ENCODE peak calls at places on chromosome 11, in six cellular contexts. M is Peyer's patch, H is astrocyte of the spinal cord, P is thoracic aorta, K is AG04449, U is fibroblast of mammary gland. R is an unnamed sample.

GRCh38 chr11:67178421-67178820 is 59.4 kb downstream of the KDM2A start:
- DNase-seq in H (no peak), K (no peak), M (no peak), U (no peak), P (no peak), R (no peak)

GRCh38 chr11:77113382-77114088 is 10.9 kb downstream of the OMP start:
- DNase-seq in M (no peak), K (no peak), U (peak), P (no peak), H (peak), R (no peak)

GRCh38 chr11:104333977-104334376 is 170.0 kb upstream of the PDGFD start:
- DNase-seq in H (no peak), M (no peak), K (no peak), U (peak), P (no peak), R (no peak)

GRCh38 chr11:34204396-34205279 is 99.2 kb downstream of the NAT10 start:
- DNase-seq in H (peak), P (no peak), M (no peak), K (no peak), U (no peak), R (no peak)

GRCh38 chr11:131033151-131033651 is 116.9 kb upstream of the SNX19 start:
- DNase-seq in H (peak), U (peak), M (no peak), P (no peak), K (peak), R (no peak)

GRCh38 chr11:19625438-19625837 is 87.2 kb upstream of the NAV2 start:
- DNase-seq in M (no peak), K (no peak), U (peak), P (no peak), H (no peak), R (no peak)

GRCh38 chr11:75722669-75723042 is 5.0 kb downstream of the MOGAT2 start:
- DNase-seq in H (no peak), U (no peak), M (no peak), K (no peak), P (no peak), R (no peak)

GRCh38 chr11:109869536-109869935 is 223.7 kb upstream of the ZC3H12C start:
- DNase-seq in U (no peak), M (no peak), H (no peak), P (no peak), K (no peak), R (no peak)

GRCh38 chr11:123707606-123708205 is 33.8 kb downstream of the ZNF202 start:
- DNase-seq in H (peak), K (peak), P (no peak), U (peak), M (no peak), R (no peak)

GRCh38 chr11:45211732-45212131 is 65.3 kb downstream of the PRDM11 start:
- DNase-seq in K (no peak), U (no peak), M (no peak), H (no peak), P (no peak), R (no peak)

GRCh38 chr11:112822478-112823274 is 138.5 kb upstream of the NCAM1 start:
- DNase-seq in U (no peak), H (no peak), P (no peak), M (no peak), K (no peak), R (no peak)

GRCh38 chr11:67614730-67615454 is 8.2 kb downstream of the NDUFV1 start:
- DNase-seq in P (no peak), K (no peak), U (no peak), M (no peak), H (no peak), R (no peak)

GRCh38 chr11:34234086-34234740 is 123.6 kb downstream of the ABTB2 start:
- DNase-seq in U (peak), M (peak), H (peak), P (no peak), K (no peak), R (peak)

GRCh38 chr11:22337571-22338464 is at the start of gene SLC17A6:
- DNase-seq in U (peak), H (peak), P (no peak), M (no peak), K (no peak), R (no peak)

GRCh38 chr11:129657866-129658557 is 157.6 kb upstream of the TMEM45B start:
- DNase-seq in K (no peak), P (no peak), H (no peak), U (no peak), M (no peak), R (no peak)

GRCh38 chr11:129652828-129653227 is 162.8 kb upstream of the TMEM45B start:
- DNase-seq in P (no peak), M (no peak), K (no peak), H (peak), U (peak), R (no peak)

GRCh38 chr11:129655247-129655832 is 160.3 kb upstream of the TMEM45B start:
- DNase-seq in P (no peak), U (no peak), M (no peak), H (no peak), K (no peak), R (no peak)

GRCh38 chr11:129658558-129658882 is 157.1 kb upstream of the TMEM45B start:
- DNase-seq in M (no peak), H (no peak), U (no peak), K (no peak), P (no peak), R (no peak)
- TF ChIP-seq CTCF in M (no peak), H (no peak), U (no peak), K (no peak), P (no peak), R (no peak)

GRCh38 chr11:65569973-65570918 is at the start of gene ZNRD2:
- DNase-seq in P (peak), M (peak), U (peak), K (peak), H (peak), R (peak)
- TF ChIP-seq CTCF in P (peak), M (peak), U (peak), K (peak), H (peak), R (peak)

GRCh38 chr11:30914143-30914762 is 328.1 kb upstream of the MPPED2 start:
- DNase-seq in U (peak), H (peak), K (peak), M (peak), P (no peak), R (no peak)
- TF ChIP-seq CTCF in U (peak), H (peak), K (peak), M (peak), P (peak), R (peak)

GRCh38 chr11:41074318-41074717 is 385.1 kb downstream of the LRRC4C start:
- DNase-seq in P (no peak), U (no peak), H (no peak), K (no peak), M (no peak), R (no peak)
- TF ChIP-seq CTCF in P (no peak), U (no peak), H (no peak), K (no peak), M (no peak), R (no peak)

DNA sequence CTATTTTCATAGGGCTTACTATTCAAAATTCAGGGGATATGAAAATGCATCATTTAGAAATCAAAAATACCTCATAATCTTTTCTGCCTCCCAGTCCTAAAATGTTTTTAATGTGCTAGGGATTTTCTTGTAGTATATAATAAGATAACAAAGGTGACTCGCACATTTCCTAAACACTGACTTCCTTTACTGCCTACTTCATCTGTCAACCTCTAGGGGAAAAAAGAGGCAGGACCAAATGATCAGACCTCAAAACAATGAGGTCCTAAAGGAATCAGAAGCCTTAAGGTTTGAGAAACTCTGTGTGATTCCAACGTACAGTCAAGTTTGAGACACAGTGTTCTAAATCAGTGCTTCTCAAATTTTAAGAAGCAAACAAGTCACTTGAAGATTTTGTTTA is 56.1 kb upstream of the POU2AF2 start:
- DNase-seq in U (peak), P (no peak), H (no peak), M (no peak), K (no peak), R (no peak)
- TF ChIP-seq CTCF in U (peak), P (no peak), H (no peak), M (no peak), K (no peak), R (no peak)

R was measured in CD14-positive monocyte.